ENCODE peak calls at places on chromosomes 12 and 14, in ten cellular contexts. H is HCT116; F is GOT3; N is stimulated activated CD4-positive, alpha-beta T cell treated with anti-CD3 and anti-CD28 coated beads, Interleukin-2, amount 100 ng/mL, for 48 hours; W is CD8-positive, alpha-beta memory T cell; T is activated CD4-positive, CD25-positive, alpha-beta regulatory T cell treated with anti-CD3 and anti-CD28 coated beads, Interleukin-2, amount 50 U/mL, for 72 hours; U is LoVo; Y is tibial artery; I is left lung; E is adrenal gland. Q is an unnamed sample.

GRCh38 chr14:90759370-90760054 is 56.7 kb downstream of the TTC7B start:
- DNase-seq in H (no peak), F (no peak), N (no peak), W (no peak), T (no peak), U (no peak), Y (no peak), I (no peak), E (no peak), Q (no peak)

GRCh38 chr14:89185919-89186849 is 230.8 kb downstream of the FOXN3 start:
- DNase-seq in H (peak; percentile 73), F (no peak), N (no peak), W (no peak), T (no peak), U (peak; percentile 79), Y (no peak), I (no peak), E (peak; percentile 84), Q (no peak)

GRCh38 chr12:10214131-10214876 is 1.6 kb downstream of the GABARAPL1 start:
- DNase-seq in H (no peak), F (no peak), N (no peak), W (no peak), T (no peak), U (no peak), Y (no peak), I (no peak), E (no peak), Q (no peak)

GRCh38 chr12:52956987-52957386 is 8.1 kb downstream of the KRT18 start:
- DNase-seq in H (no peak), F (no peak), N (no peak), W (no peak), T (no peak), U (no peak), Y (no peak), I (no peak), E (no peak), Q (no peak)

GRCh38 chr14:80275208-80275850 is 64.0 kb upstream of the DIO2 start:
- DNase-seq in H (no peak), F (no peak), N (no peak), W (no peak), T (no peak), U (no peak), Y (no peak), I (no peak), E (no peak), Q (no peak)

GRCh38 chr12:79858518-79858917 is 76.4 kb downstream of the PPP1R12A start:
- DNase-seq in H (no peak), F (no peak), N (no peak), W (no peak), T (no peak), U (no peak), Y (no peak), I (no peak), E (no peak), Q (no peak)

GRCh38 chr12:119375170-119375569 is 40.6 kb downstream of the CCDC60 start:
- DNase-seq in H (no peak), F (no peak), N (no peak), W (no peak), T (no peak), U (no peak), Y (no peak), I (no peak), E (no peak), Q (no peak)

GRCh38 chr14:61662437-61663311 is 32.6 kb upstream of the HIF1A start:
- DNase-seq in H (peak; percentile 34), F (no peak), N (peak; percentile 46), W (peak; percentile 75), T (peak; percentile 50), U (no peak), Y (no peak), I (no peak), E (peak; percentile 23), Q (peak; percentile 58)

GRCh38 chr12:92078167-92079053 is 67.2 kb downstream of the BTG1 start:
- DNase-seq in H (peak; percentile 12), F (no peak), N (no peak), W (no peak), T (no peak), U (peak; percentile 90), Y (no peak), I (no peak), E (no peak), Q (peak; percentile 77)

GRCh38 chr12:108320503-108321293 is 18.4 kb downstream of the CMKLR1 start:
- DNase-seq in H (no peak), F (no peak), N (no peak), W (peak; percentile 13), T (no peak), U (no peak), Y (no peak), I (no peak), E (no peak), Q (no peak)

GRCh38 chr12:96375173-96375572 is 25.1 kb downstream of the CDK17 start:
- DNase-seq in H (no peak), F (no peak), N (no peak), W (no peak), T (no peak), U (no peak), Y (no peak), I (no peak), E (no peak), Q (no peak)

GRCh38 chr12:79973774-79974173 is 38.9 kb upstream of the PPP1R12A start:
- DNase-seq in H (no peak), F (no peak), N (no peak), W (no peak), T (no peak), U (no peak), Y (no peak), I (no peak), E (no peak), Q (no peak)

GRCh38 chr12:47995976-47996375 is 8.3 kb downstream of the COL2A1 start:
- DNase-seq in H (no peak), F (no peak), N (no peak), W (no peak), T (no peak), U (no peak), Y (peak; percentile 33), I (no peak), E (peak; percentile 54), Q (no peak)

GRCh38 chr12:14256555-14257169 is 108.8 kb upstream of the ATF7IP start:
- DNase-seq in H (peak; percentile 80), F (no peak), N (peak; percentile 64), W (peak; percentile 84), T (peak; percentile 65), U (peak; percentile 76), Y (peak; percentile 86), I (peak; percentile 83), E (peak; percentile 84), Q (peak; percentile 89)

Q was measured in dermis microvascular lymphatic vessel endothelial cell.